ENCODE peak calls at places on chromosomes 13 and 19, in six cellular contexts. P, E, U, D, S and Z are unnamed samples.

GRCh38 chr13:77470986-77471385 is 64.5 kb upstream of the SCEL start:
- DNase-seq in S (peak; percentile 34), D (no peak), P (no peak), U (no peak), E (no peak), Z (no peak)

GRCh38 chr13:30164141-30164540 is 143.2 kb downstream of the KATNAL1 start:
- DNase-seq in D (no peak), P (no peak), U (peak; percentile 63), S (no peak), E (no peak), Z (no peak)

GRCh38 chr13:89375839-89376238 is 1704.7 kb downstream of the SLITRK5 start:
- DNase-seq in P (no peak), E (no peak), S (no peak), D (no peak), U (no peak), Z (no peak)

GRCh38 chr19:3366104-3366760 is at the start of gene NFIC:
- DNase-seq in E (no peak), D (peak; percentile 27), U (peak; percentile 77), S (peak; percentile 83), P (peak; percentile 45), Z (peak; percentile 81)

GRCh38 chr19:53172892-53173291 is 14.0 kb upstream of the ZNF347 start:
- DNase-seq in U (no peak), P (no peak), S (no peak), E (no peak), D (peak; percentile 4), Z (no peak)

GRCh38 chr19:46992699-46993535 is 26.7 kb upstream of the NPAS1 start:
- DNase-seq in P (no peak), E (no peak), D (no peak), U (no peak), S (no peak), Z (no peak)

GRCh38 chr13:27601208-27601607 is 19.1 kb downstream of the LNX2 start:
- DNase-seq in P (no peak), S (no peak), D (no peak), U (no peak), E (no peak), Z (no peak)

GRCh38 chr13:46830405-46831005 is 33.5 kb upstream of the ESD start:
- DNase-seq in D (no peak), S (no peak), U (no peak), P (no peak), E (no peak), Z (no peak)

GRCh38 chr19:46624958-46625661 is at the start of gene PTGIR:
- DNase-seq in S (peak; percentile 74), E (no peak), D (no peak), U (peak; percentile 34), P (peak; percentile 38), Z (no peak)

GRCh38 chr13:49410006-49410405 is 33.9 kb downstream of the CAB39L start:
- DNase-seq in D (no peak), U (no peak), E (no peak), P (no peak), S (no peak), Z (no peak)